ENCODE peak calls at places on chromosome 17, in five cellular contexts. M, L, Z, V and Q are unnamed samples.

GRCh38 chr17:8268550-8269298 is 19.6 kb downstream of the PFAS start:
- DNase-seq in M (no peak), L (no peak), Z (no peak), V (no peak), Q (no peak)

GRCh38 chr17:28415886-28416285 is 9.9 kb upstream of the SLC46A1 start:
- DNase-seq in Z (no peak), L (no peak), V (no peak), M (no peak), Q (no peak)

GRCh38 chr17:46192484-46193245 is 564 bp downstream of the KANSL1 start:
- DNase-seq in V (peak; percentile 89), L (peak; percentile 71), Z (peak; percentile 89), M (peak; percentile 89), Q (peak; percentile 86)

GRCh38 chr17:74282587-74283370 is 8.7 kb downstream of the DNAI2 start:
- DNase-seq in V (no peak), M (no peak), Z (no peak), L (peak; percentile 84), Q (no peak)

GRCh38 chr17:5821057-5821456 is 236.7 kb upstream of the NLRP1 start:
- DNase-seq in Z (no peak), M (no peak), L (no peak), V (no peak), Q (no peak)

GRCh38 chr17:14211778-14212177 is 24.9 kb downstream of the CDRT15 start:
- DNase-seq in V (no peak), M (no peak), L (peak; percentile 13), Z (no peak), Q (no peak)

GRCh38 chr17:79017546-79017945 is 6.4 kb upstream of the C1QTNF1 start:
- DNase-seq in L (no peak), V (no peak), M (no peak), Z (no peak), Q (no peak)

GRCh38 chr17:54694287-54694887 is 206.3 kb upstream of the TOM1L1 start:
- DNase-seq in V (peak; percentile 11), Z (no peak), M (no peak), L (no peak), Q (no peak)

GRCh38 chr17:2123467-2124251 is 68.8 kb downstream of the HIC1 start:
- DNase-seq in Z (no peak), V (no peak), M (no peak), L (peak; percentile 72), Q (peak; percentile 40)

GRCh38 chr17:55546481-55546880 is 35.2 kb upstream of the SMIM36 start:
- DNase-seq in V (no peak), M (no peak), L (no peak), Z (no peak), Q (no peak)

GRCh38 chr17:1312261-1312870 is 32.9 kb downstream of the TRARG1 start:
- DNase-seq in L (peak; percentile 8), V (peak; percentile 75), Z (peak; percentile 40), M (no peak), Q (peak; percentile 20)

GRCh38 chr17:73820686-73821448 is 176.6 kb upstream of the SDK2 start:
- DNase-seq in Z (peak; percentile 29), V (peak; percentile 85), M (no peak), L (peak; percentile 2), Q (peak; percentile 31)

GRCh38 chr17:38579934-38580333 is 25.8 kb downstream of the SRCIN1 start:
- DNase-seq in L (peak; percentile 80), Z (peak; percentile 87), M (peak; percentile 80), V (peak; percentile 94), Q (peak; percentile 93)

GRCh38 chr17:3002538-3003301 is 60.7 kb downstream of the OR1D5 start:
- DNase-seq in V (no peak), Z (no peak), M (no peak), L (no peak), Q (no peak)

GRCh38 chr17:7215136-7215638 is 4.4 kb downstream of the DLG4 start:
- DNase-seq in Z (no peak), V (no peak), L (no peak), M (no peak), Q (no peak)

GRCh38 chr17:76496464-76496863 is 4.8 kb downstream of the RHBDF2 start:
- DNase-seq in V (no peak), M (no peak), Z (no peak), L (no peak), Q (no peak)

GRCh38 chr17:76500074-76500744 is 1.0 kb downstream of the RHBDF2 start:
- DNase-seq in L (no peak), M (no peak), Z (no peak), V (no peak), Q (no peak)

GRCh38 chr17:76498886-76499667 is 2.1 kb downstream of the RHBDF2 start:
- DNase-seq in V (no peak), L (no peak), Z (no peak), M (peak; percentile 53), Q (no peak)

GRCh38 chr17:76497699-76497978 is 3.6 kb downstream of the RHBDF2 start:
- DNase-seq in V (no peak), L (no peak), M (no peak), Z (no peak), Q (no peak)

DNA sequence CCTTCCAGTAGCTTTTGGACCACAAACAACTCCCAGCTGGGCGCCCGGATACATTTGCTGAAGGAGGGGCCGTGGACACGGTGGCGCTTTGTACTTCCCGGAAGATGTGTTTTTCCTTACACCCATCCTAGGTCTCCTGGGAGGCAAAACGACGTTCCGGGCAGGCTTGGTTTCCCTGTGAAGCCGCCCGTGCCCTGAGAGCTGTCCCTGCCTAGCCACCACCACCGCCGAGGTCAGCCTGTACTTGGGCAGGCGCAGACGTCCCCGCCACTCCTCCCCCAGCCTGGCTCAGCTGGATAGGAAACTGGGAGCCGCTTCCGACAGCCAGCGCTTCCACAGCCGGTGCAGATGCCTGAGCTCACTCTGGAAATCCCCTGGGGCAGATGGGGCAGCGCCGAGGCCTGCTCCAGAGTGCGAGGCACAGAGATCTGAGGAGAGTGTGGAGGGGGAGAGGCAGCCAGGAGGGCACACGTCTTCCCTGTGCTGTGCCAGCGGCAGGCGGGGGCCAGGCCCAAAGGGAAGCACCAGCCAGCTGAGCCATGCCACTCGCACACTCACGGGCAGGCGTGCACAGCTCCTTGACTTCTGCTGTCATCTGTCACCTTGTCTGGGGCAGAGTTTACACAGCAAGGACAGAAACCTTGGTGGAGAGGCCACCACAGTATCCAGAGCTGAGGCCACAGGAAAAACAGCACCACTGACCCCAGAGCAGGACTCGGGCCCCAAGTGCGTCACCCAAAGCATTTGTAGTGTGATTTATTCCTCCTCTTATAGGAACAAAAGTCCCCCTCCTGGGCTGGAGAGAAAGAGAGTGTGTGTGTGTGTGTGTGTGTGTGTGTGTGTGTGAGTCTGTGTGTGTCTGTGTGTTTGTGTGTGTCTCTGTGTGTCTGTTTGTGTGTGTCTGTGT is 3.0 kb downstream of the RHBDF2 start:
- DNase-seq in Z (peak; percentile 64), V (peak; percentile 96), M (peak; percentile 75), L (peak; percentile 91), Q (peak; percentile 95)
- H3K4me1 ChIP-seq in Z (peaks cover 20% of the 10 kb centered on the region), V (peaks cover 71% of the 10 kb centered on the region), M (peaks cover 41% of the 10 kb centered on the region), L (peaks cover 17% of the 10 kb centered on the region), Q (peaks cover 23% of the 10 kb centered on the region)

DNA sequence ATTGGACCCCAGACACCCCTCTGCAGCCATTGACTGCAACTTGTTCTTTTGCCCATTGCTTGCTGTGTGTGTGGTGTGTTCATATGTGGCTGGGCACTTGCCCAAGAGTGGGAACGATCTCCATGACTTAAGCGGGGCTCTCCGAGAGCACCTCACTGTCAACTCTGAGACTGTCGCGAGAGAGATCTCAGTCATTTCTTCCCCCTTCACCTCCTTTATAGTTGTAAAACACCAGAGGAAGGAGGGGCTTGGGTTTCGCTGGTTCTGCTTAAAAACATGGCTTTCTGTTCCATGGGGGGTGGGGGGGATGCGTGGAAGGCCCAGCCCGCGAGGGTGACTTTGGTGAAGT is 7.4 kb downstream of the PHOSPHO1 start:
- DNase-seq in V (no peak), M (no peak), Z (no peak), L (no peak), Q (no peak)
- H3K4me1 ChIP-seq in V (no peaks in the 10 kb centered on the region), M (peaks cover 11% of the 10 kb centered on the region), Z (no peaks in the 10 kb centered on the region), L (no peaks in the 10 kb centered on the region), Q (no peaks in the 10 kb centered on the region)

DNA sequence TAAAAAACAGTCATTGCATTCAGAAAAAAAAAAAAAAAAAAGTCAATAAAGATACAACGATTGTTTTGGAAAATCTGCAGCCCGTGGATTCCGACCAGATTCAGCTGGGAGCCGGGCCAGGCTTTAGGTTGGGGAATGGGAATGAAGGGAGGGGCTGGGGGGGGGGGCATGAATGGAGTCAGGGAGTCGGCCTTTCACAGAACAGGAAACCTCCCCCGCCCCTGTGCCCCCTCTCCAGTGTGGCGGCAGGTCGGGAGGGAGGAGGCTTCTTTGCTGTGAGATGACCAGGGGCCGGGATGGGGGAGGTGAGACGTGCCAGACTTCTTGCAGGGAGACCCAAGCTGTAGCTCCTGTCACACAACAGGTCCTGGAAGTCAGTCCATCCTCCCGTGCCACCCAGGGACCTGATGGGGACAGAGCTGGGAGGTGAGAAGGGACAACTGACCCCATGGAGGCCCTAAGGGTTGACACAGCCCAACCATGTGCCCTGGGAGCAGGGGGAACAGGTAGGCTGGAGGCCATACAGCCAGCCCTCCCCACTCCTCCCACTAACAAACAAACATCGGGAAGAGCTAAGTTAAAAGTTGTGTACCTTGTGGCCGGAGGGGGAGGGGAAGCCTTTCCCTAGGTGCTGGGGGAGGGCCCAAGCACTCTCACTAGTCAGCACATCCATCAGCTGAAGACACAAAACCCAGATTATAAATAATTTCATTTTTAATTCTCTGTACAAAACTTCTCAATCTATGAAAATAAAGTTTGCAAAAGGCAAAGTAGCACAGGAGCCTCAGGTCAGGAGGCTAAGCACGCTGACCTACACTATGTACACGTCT is 25.2 kb downstream of the SREBF1 start:
- DNase-seq in L (peak; percentile 33), M (no peak), Z (peak; percentile 56), V (no peak), Q (no peak)
- H3K4me1 ChIP-seq in L (peaks cover 13% of the 10 kb centered on the region), M (peaks cover 58% of the 10 kb centered on the region), Z (peaks cover 38% of the 10 kb centered on the region), V (peaks cover 56% of the 10 kb centered on the region), Q (peaks cover 28% of the 10 kb centered on the region)

GRCh38 chr17:29615492-29616299 is 7.0 kb downstream of the CORO6 start:
- DNase-seq in V (peak; percentile 61), M (peak; percentile 74), L (peak; percentile 90), Z (peak; percentile 89), Q (no peak)
- H3K4me1 ChIP-seq in V (peaks cover 30% of the 10 kb centered on the region), M (peaks cover 45% of the 10 kb centered on the region), L (peaks cover 26% of the 10 kb centered on the region), Z (peaks cover 34% of the 10 kb centered on the region), Q (peaks cover 12% of the 10 kb centered on the region)

GRCh38 chr17:43583332-43583731 is 37.2 kb upstream of the ETV4 start:
- DNase-seq in V (no peak), L (no peak), M (no peak), Z (no peak), Q (no peak)
- H3K4me1 ChIP-seq in V (peaks cover 10% of the 10 kb centered on the region), L (no peaks in the 10 kb centered on the region), M (peaks cover 39% of the 10 kb centered on the region), Z (no peaks in the 10 kb centered on the region), Q (peaks cover 31% of the 10 kb centered on the region)

GRCh38 chr17:75468311-75468754 is 11.9 kb downstream of the TMEM94 start:
- DNase-seq in V (no peak), M (no peak), Z (no peak), L (peak; percentile 98), Q (no peak)
- H3K4me1 ChIP-seq in V (no peaks in the 10 kb centered on the region), M (peaks cover 3% of the 10 kb centered on the region), Z (peaks cover 3% of the 10 kb centered on the region), L (peaks cover 17% of the 10 kb centered on the region), Q (peaks cover 5% of the 10 kb centered on the region)

GRCh38 chr17:40517981-40518380 is 16.6 kb upstream of the TNS4 start:
- DNase-seq in Z (no peak), M (no peak), L (peak; percentile 35), V (no peak), Q (no peak)
- H3K4me1 ChIP-seq in Z (no peaks in the 10 kb centered on the region), M (peaks cover 79% of the 10 kb centered on the region), L (no peaks in the 10 kb centered on the region), V (peaks cover 7% of the 10 kb centered on the region), Q (peaks cover 8% of the 10 kb centered on the region)